ENCODE peak calls at places on chromosomes 4 and X, in five cellular contexts. Z, K, P, T and V are unnamed samples.

GRCh38 chrX:109858602-109859341 is 125.7 kb upstream of the ACSL4 start:
- DNase-seq in Z (no peak), K (no peak), P (no peak), T (no peak), V (no peak)

GRCh38 chr4:2931765-2932560 is 31.2 kb downstream of the NOP14 start:
- DNase-seq in Z (peak), K (peak), P (peak), T (peak), V (no peak)

GRCh38 chr4:138775890-138776289 is 239.7 kb upstream of the NOCT start:
- DNase-seq in Z (no peak), K (no peak), P (no peak), T (no peak), V (no peak)

GRCh38 chr4:168098257-168098717 is 6.0 kb downstream of the ANXA10 start:
- DNase-seq in Z (no peak), K (no peak), P (no peak), T (no peak), V (peak)

GRCh38 chrX:48715066-48715465 is 18.5 kb downstream of the SUV39H1 start:
- DNase-seq in Z (no peak), K (no peak), P (no peak), T (no peak), V (no peak)

GRCh38 chr4:183398298-183399129 is 45.9 kb upstream of the CDKN2AIP start:
- DNase-seq in Z (peak), K (peak), P (peak), T (peak), V (peak)

GRCh38 chr4:21991050-21991449 is 42.5 kb upstream of the KCNIP4 start:
- DNase-seq in Z (no peak), K (no peak), P (no peak), T (no peak), V (peak)

GRCh38 chrX:17500145-17500579 is 125.2 kb downstream of the NHS start:
- DNase-seq in Z (no peak), K (no peak), P (no peak), T (no peak), V (peak)

GRCh38 chr4:75686346-75686745 is 13.1 kb upstream of the G3BP2 start:
- DNase-seq in Z (no peak), K (no peak), P (no peak), T (no peak), V (no peak)

GRCh38 chr4:116361782-116362181 is 723.6 kb downstream of the TRAM1L1 start:
- DNase-seq in Z (no peak), K (no peak), P (no peak), T (no peak), V (no peak)

GRCh38 chr4:8702516-8703400 is 110.2 kb downstream of the CPZ start:
- DNase-seq in Z (no peak), K (no peak), P (no peak), T (no peak), V (no peak)

GRCh38 chr4:106136777-106137331 is 179.2 kb downstream of the TBCK start:
- DNase-seq in Z (no peak), K (no peak), P (no peak), T (no peak), V (no peak)

GRCh38 chr4:27084685-27085356 is 224.2 kb downstream of the STIM2 start:
- DNase-seq in Z (no peak), K (no peak), P (no peak), T (no peak), V (no peak)

GRCh38 chrX:134484039-134484438 is 24.1 kb downstream of the HPRT1 start:
- DNase-seq in Z (no peak), K (no peak), P (no peak), T (no peak), V (peak)

GRCh38 chrX:20653070-20653469 is 386.4 kb upstream of the RPS6KA3 start:
- DNase-seq in Z (no peak), K (no peak), P (no peak), T (no peak), V (no peak)

GRCh38 chrX:153966841-153967535 is 4.6 kb downstream of the HCFC1 start:
- DNase-seq in Z (no peak), K (no peak), P (no peak), T (no peak), V (peak)

GRCh38 chrX:11205796-11206195 is 87.4 kb upstream of the AMELX start:
- DNase-seq in Z (no peak), K (no peak), P (no peak), T (no peak), V (no peak)

GRCh38 chrX:74498924-74499323 is 77.6 kb downstream of the SLC16A2 start:
- DNase-seq in Z (no peak), K (no peak), P (no peak), T (no peak), V (no peak)

GRCh38 chr4:10032625-10033024 is 11.3 kb upstream of the SLC2A9 start:
- DNase-seq in Z (no peak), K (no peak), P (no peak), T (no peak), V (peak)

GRCh38 chr4:101288365-101289145 is 58.8 kb downstream of the PPP3CA start:
- DNase-seq in Z (no peak), K (no peak), P (no peak), T (no peak), V (no peak)

GRCh38 chr4:54683616-54684346 is 26.0 kb downstream of the KIT start:
- DNase-seq in Z (no peak), K (no peak), P (peak), T (no peak), V (peak)

GRCh38 chr4:45944000-45944399 is 179.9 kb downstream of the GABRG1 start:
- DNase-seq in Z (no peak), K (no peak), P (no peak), T (no peak), V (no peak)

GRCh38 chr4:13103382-13104015 is 380.6 kb downstream of the RAB28 start:
- DNase-seq in Z (no peak), K (no peak), P (no peak), T (no peak), V (no peak)

GRCh38 chr4:143362392-143363046 is 25.8 kb downstream of the GAB1 start:
- DNase-seq in Z (no peak), K (no peak), P (no peak), T (no peak), V (no peak)

GRCh38 chrX:74248889-74249288 is 55.1 kb upstream of the ZCCHC13 start:
- DNase-seq in Z (peak), K (no peak), P (no peak), T (no peak), V (no peak)

GRCh38 chrX:146581981-146582712 is 227.4 kb upstream of the CXorf51B start:
- DNase-seq in Z (no peak), K (no peak), P (no peak), T (no peak), V (no peak)

GRCh38 chrX:16033336-16033735 is 90.0 kb upstream of the GRPR start:
- DNase-seq in Z (no peak), K (no peak), P (no peak), T (no peak), V (no peak)

GRCh38 chrX:22664826-22665225 is 334.9 kb upstream of the DDX53 start:
- DNase-seq in Z (no peak), K (no peak), P (no peak), T (no peak), V (no peak)

GRCh38 chr4:149534779-149535178 is 280.9 kb downstream of the IQCM start:
- DNase-seq in Z (no peak), K (no peak), P (no peak), T (no peak), V (no peak)

GRCh38 chr4:140057693-140058092 is 96.3 kb downstream of the MAML3 start:
- DNase-seq in Z (no peak), K (no peak), P (no peak), T (no peak), V (no peak)

GRCh38 chrX:1011632-1012283 is 200.7 kb downstream of the CRLF2 start:
- DNase-seq in Z (no peak), K (no peak), P (no peak), T (no peak), V (no peak)

GRCh38 chr4:108336076-108336475 is 167.3 kb upstream of the LEF1 start:
- DNase-seq in Z (no peak), K (no peak), P (no peak), T (no peak), V (peak)

GRCh38 chr4:81891005-81891795 is 419.5 kb upstream of the RASGEF1B start:
- DNase-seq in Z (no peak), K (no peak), P (no peak), T (no peak), V (no peak)

GRCh38 chr4:47274931-47275330 is 188.6 kb downstream of the COMMD8 start:
- DNase-seq in Z (no peak), K (no peak), P (no peak), T (no peak), V (no peak)

GRCh38 chrX:134186362-134187121 is 50.4 kb upstream of the CCDC160 start:
- DNase-seq in Z (no peak), K (no peak), P (no peak), T (no peak), V (no peak)

GRCh38 chr4:17059192-17059634 is 160.8 kb upstream of the LDB2 start:
- DNase-seq in Z (no peak), K (no peak), P (no peak), T (no peak), V (peak)

GRCh38 chrX:134551365-134552095 is 91.6 kb downstream of the HPRT1 start:
- DNase-seq in Z (no peak), K (no peak), P (no peak), T (no peak), V (peak)

GRCh38 chrX:97629597-97629985 is 745.9 kb downstream of the RPA4 start:
- DNase-seq in Z (no peak), K (no peak), P (no peak), T (no peak), V (no peak)

GRCh38 chr4:52670121-52670520 is 11.0 kb upstream of the USP46 start:
- DNase-seq in Z (no peak), K (no peak), P (no peak), T (no peak), V (no peak)

GRCh38 chrX:9835585-9836210 is 49.5 kb downstream of the SHROOM2 start:
- DNase-seq in Z (no peak), K (no peak), P (no peak), T (no peak), V (no peak)
- TF ChIP-seq CTCF in Z (no peak), K (no peak), P (no peak), T (no peak), V (no peak)

DNA sequence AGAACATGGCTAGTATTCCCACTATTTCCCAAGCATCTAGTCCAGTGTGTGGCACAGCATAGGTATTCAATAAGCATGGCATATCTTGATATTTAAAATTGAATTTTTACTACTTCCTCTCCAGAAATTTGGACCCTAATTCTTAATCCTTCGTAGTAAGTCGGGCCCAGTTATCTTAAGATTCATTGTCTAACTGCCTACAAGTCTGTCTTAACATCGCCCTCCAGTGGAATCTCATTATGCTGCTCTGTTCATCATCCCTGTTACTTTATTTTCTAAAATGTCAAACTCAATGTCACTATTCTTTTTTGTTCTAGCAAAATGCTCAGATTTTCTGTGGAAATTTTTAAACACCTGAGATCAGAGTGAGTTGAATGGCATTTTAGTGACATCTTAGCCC is 606.2 kb downstream of the KLHL13 start:
- DNase-seq in Z (no peak), K (no peak), P (no peak), T (no peak), V (no peak)
- TF ChIP-seq CTCF in Z (peak), K (no peak), P (no peak), T (no peak), V (no peak)

DNA sequence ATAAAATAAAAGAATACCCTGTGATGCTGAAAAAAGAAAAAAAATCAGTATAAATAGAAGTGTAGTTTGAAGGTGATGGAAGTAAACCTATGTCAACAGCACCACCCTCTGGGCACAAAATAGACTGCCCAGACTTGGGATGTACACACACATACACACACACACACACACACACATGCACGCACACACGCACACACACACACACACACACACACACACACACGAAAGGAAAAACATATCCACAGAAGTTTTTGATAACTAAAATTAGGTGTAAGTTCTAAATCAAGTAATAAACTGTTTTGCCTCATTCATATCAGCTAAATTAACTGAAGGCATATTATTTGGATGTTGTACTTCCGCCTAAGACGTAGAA is 40.5 kb downstream of the ANXA5 start:
- DNase-seq in Z (no peak), K (peak), P (no peak), T (no peak), V (peak)
- TF ChIP-seq CTCF in Z (peak), K (no peak), P (no peak), T (peak), V (peak)

DNA sequence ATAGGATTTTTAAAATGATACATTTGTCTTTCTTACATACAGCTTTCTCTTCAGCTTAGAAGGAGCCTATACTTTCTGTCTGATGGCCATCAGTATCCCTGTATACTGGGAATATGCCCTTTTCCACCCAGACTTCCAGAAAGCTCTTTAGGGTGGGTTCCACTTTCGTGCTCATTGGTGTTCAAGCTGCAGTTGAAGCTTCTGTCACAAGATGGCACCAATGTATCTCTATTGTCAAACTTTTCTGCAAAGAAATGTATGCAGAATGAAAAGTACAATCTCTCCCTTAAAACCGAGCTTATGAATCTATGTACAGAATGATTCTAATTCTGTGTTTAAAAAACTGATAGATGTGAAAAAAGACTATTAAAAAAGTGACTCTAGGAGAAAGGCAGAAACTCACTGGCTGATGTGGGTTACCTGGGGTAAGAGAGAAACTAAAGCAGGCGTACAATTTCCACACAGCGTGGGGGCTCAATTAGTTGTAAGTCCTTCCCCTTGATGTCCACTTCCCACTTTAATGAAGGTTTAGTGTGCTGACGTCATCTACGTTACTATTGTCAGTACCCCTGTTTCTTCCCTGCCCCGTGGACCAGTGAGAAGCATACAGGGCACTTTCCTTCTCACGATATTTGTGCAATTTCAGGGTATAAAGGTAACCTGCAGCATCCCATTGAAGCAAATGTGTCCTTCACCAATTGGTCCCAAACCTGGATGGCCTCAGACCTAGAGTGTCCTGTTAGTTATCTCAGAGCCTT is 57.3 kb upstream of the TCEAL2 start:
- DNase-seq in Z (no peak), K (peak), P (no peak), T (no peak), V (peak)
- TF ChIP-seq CTCF in Z (peak), K (no peak), P (peak), T (peak), V (peak)